ENCODE peak calls at places on chromosomes 13 and 19, in six cellular contexts. P, T, H, B, C and N are unnamed samples.

GRCh38 chr13:39684531-39685137 is 29.2 kb downstream of the COG6 start:
- DNase-seq in P (no peak), T (no peak), H (peak; percentile 65), B (no peak), C (peak; percentile 28), N (no peak)

GRCh38 chr13:97043302-97043701 is 49.0 kb upstream of the OXGR1 start:
- DNase-seq in P (no peak), T (no peak), H (no peak), B (no peak), C (no peak), N (no peak)

GRCh38 chr19:609001-609340 is 19.3 kb downstream of the HCN2 start:
- DNase-seq in P (peak; percentile 57), T (peak; percentile 64), H (no peak), B (peak; percentile 51), C (peak; percentile 55), N (no peak)

GRCh38 chr19:42693760-42694350 is 46.4 kb downstream of the PSG3 start:
- DNase-seq in P (no peak), T (no peak), H (peak; percentile 46), B (peak; percentile 20), C (peak; percentile 85), N (no peak)

GRCh38 chr19:39539165-39539518 is 819 bp downstream of the EID2 start:
- DNase-seq in P (no peak), T (no peak), H (peak; percentile 54), B (no peak), C (no peak), N (no peak)

GRCh38 chr19:50427997-50428425 is 4.7 kb upstream of the MYBPC2 start:
- DNase-seq in P (peak; percentile 81), T (peak; percentile 96), H (peak; percentile 69), B (peak; percentile 86), C (no peak), N (peak; percentile 88)

GRCh38 chr19:30649934-30650614 is 277.9 kb downstream of the ZNF536 start:
- DNase-seq in P (no peak), T (no peak), H (peak; percentile 51), B (no peak), C (peak; percentile 72), N (no peak)

GRCh38 chr19:36043952-36044351 is 10.1 kb downstream of the THAP8 start:
- DNase-seq in P (no peak), T (no peak), H (no peak), B (no peak), C (no peak), N (no peak)

GRCh38 chr13:20057214-20057613 is 98.7 kb downstream of the ZMYM2 start:
- DNase-seq in P (no peak), T (no peak), H (no peak), B (no peak), C (no peak), N (no peak)

GRCh38 chr19:54418030-54418929 is 3.0 kb downstream of the TTYH1 start:
- DNase-seq in P (no peak), T (no peak), H (peak; percentile 19), B (no peak), C (peak; percentile 42), N (no peak)

GRCh38 chr19:17641181-17641580 is 47.0 kb downstream of the UNC13A start:
- DNase-seq in P (no peak), T (no peak), H (no peak), B (no peak), C (no peak), N (no peak)

GRCh38 chr19:48726573-48726972 is 7.0 kb upstream of the MAMSTR start:
- DNase-seq in P (no peak), T (no peak), H (no peak), B (no peak), C (peak; percentile 65), N (no peak)

GRCh38 chr19:31312004-31312403 is 37.2 kb downstream of the TSHZ3 start:
- DNase-seq in P (no peak), T (peak; percentile 37), H (peak; percentile 87), B (no peak), C (no peak), N (no peak)

GRCh38 chr13:30341815-30342570 is 34.6 kb upstream of the KATNAL1 start:
- DNase-seq in P (peak; percentile 76), T (peak; percentile 88), H (peak; percentile 94), B (peak; percentile 89), C (no peak), N (peak; percentile 91)

GRCh38 chr13:42707003-42707402 is 74.4 kb upstream of the FAM216B start:
- DNase-seq in P (no peak), T (no peak), H (peak; percentile 18), B (no peak), C (no peak), N (no peak)

GRCh38 chr13:45231722-45232121 is 30.9 kb upstream of the KCTD4 start:
- DNase-seq in P (no peak), T (no peak), H (peak; percentile 63), B (no peak), C (no peak), N (no peak)

GRCh38 chr13:113123226-113124150 is 889 bp downstream of the F10 start:
- DNase-seq in P (no peak), T (no peak), H (no peak), B (no peak), C (no peak), N (no peak)

GRCh38 chr13:107582171-107582570 is 633.2 kb downstream of the LIG4 start:
- DNase-seq in P (no peak), T (no peak), H (no peak), B (no peak), C (no peak), N (no peak)

GRCh38 chr19:16078759-16079707 is 2.7 kb downstream of the TPM4 start:
- DNase-seq in P (peak; percentile 77), T (peak; percentile 69), H (peak; percentile 98), B (peak; percentile 43), C (peak; percentile 85), N (peak; percentile 91)

GRCh38 chr19:7860166-7860901 is 13.9 kb downstream of the PRR36 start:
- DNase-seq in P (no peak), T (no peak), H (no peak), B (no peak), C (no peak), N (no peak)

GRCh38 chr19:14507704-14508246 is 10.4 kb downstream of the DNAJB1 start:
- DNase-seq in P (no peak), T (peak; percentile 64), H (peak; percentile 67), B (no peak), C (peak; percentile 89), N (no peak)

GRCh38 chr19:3984908-3985642 is at the start of gene EEF2:
- DNase-seq in P (peak; percentile 92), T (peak; percentile 80), H (peak; percentile 87), B (peak; percentile 91), C (peak; percentile 85), N (peak; percentile 85)

GRCh38 chr19:57435062-57435978 is at the start of gene ZNF749:
- DNase-seq in P (peak; percentile 98), T (peak; percentile 99), H (peak; percentile 97), B (peak; percentile 96), C (peak; percentile 99), N (peak; percentile 97)

DNA sequence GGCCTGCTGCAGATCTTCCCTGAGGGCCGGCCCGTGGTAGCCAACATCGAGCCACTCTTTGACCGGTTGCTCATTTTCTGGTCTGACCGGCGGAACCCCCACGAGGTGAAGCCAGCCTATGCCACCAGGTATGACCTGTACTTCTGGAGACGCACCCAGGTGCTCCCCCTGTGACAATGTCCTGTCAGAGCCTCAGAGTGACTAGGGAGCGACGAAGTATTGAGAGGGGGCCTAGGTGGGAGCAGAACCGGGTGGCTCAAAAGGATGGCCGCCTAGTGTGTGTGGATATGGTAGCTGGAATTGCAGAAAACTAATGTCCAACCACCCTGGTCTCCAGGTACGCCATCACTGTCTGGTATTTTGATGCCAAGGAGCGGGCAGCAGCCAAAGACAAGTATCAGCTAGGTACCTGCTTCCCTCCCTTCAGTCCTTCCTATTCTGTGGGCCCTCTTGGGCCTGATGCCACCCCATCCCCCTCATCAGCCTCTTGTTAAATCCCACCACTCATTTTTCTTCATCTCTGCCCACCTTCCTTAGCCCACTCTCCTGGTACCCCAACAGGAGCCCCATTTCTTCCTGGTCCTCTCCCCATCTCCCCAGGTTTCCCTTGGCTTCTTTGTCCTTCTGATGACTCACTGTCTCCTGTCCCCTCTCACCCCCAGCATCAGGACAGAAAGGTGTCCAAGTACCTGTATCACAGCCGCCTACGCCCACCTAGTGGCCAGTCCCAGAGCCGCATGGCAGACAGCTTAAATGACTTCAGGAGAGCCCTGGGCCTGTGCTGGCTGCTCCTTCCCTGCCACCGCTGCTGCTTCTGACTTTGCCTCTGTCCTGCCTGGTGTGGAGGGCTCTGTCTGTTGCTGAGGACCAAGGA is 8.4 kb downstream of the EGLN2 start:
- DNase-seq in P (no peak), T (no peak), H (no peak), B (no peak), C (peak; percentile 78), N (no peak)
- H3K4me1 ChIP-seq in P (peaks cover 77% of the 10 kb centered on the region), T (peaks cover 88% of the 10 kb centered on the region), H (peaks cover 22% of the 10 kb centered on the region), B (peaks cover 39% of the 10 kb centered on the region), C (peaks cover 36% of the 10 kb centered on the region), N (peaks cover 51% of the 10 kb centered on the region)

GRCh38 chr19:12821761-12822160 is 12.6 kb downstream of the RTBDN start:
- DNase-seq in P (no peak), T (no peak), H (no peak), B (no peak), C (no peak), N (no peak)

GRCh38 chr19:12828494-12828893 is 5.9 kb downstream of the RTBDN start:
- DNase-seq in P (peak; percentile 67), T (no peak), H (no peak), B (peak; percentile 58), C (no peak), N (no peak)

GRCh38 chr19:12825259-12826131 is 8.9 kb downstream of the RTBDN start:
- DNase-seq in P (no peak), T (no peak), H (no peak), B (no peak), C (peak; percentile 57), N (no peak)
- TF ChIP-seq CTCF in P (peak; percentile 19), T (no peak), H (peak; percentile 32), B (peak; percentile 19), C (peak; percentile 38), N (no peak)

GRCh38 chr19:28614634-28615545 is 598.1 kb downstream of the UQCRFS1 start:
- DNase-seq in P (no peak), T (no peak), H (no peak), B (no peak), C (no peak), N (no peak)
- TF ChIP-seq POLR2A in P (no peak), T (no peak), H (no peak), B (no peak), C (no peak), N (no peak)

GRCh38 chr13:35765387-35765786 is 288.9 kb upstream of the MAB21L1 start:
- DNase-seq in P (no peak), T (peak; percentile 22), H (no peak), B (no peak), C (no peak), N (no peak)

GRCh38 chr13:35764359-35765015 is 288.0 kb upstream of the MAB21L1 start:
- DNase-seq in P (no peak), T (no peak), H (no peak), B (no peak), C (no peak), N (no peak)

GRCh38 chr13:35767256-35767981 is 290.9 kb upstream of the MAB21L1 start:
- DNase-seq in P (no peak), T (no peak), H (no peak), B (no peak), C (no peak), N (no peak)

GRCh38 chr13:35766663-35767062 is 290.2 kb upstream of the MAB21L1 start:
- DNase-seq in P (no peak), T (no peak), H (no peak), B (no peak), C (no peak), N (no peak)

DNA sequence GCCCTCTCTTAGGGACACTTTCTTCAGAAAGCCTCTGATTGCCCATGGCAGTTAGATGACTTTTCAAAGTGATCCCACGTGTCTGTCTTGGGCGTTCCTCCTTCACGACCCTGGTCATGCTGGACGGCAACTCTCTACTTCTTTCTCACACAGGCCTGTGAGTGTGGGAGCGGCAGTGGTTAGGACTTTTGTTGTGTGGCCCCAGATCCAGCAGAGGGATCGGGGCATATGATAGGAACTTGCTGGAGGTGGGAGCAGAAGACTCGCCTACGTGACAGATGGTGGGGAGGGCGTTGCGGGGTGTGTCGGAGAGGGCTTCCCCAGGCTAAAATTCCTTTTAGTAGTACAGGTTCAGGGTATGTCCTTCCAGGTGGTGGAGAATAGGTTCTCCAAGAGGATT is 289.5 kb upstream of the MAB21L1 start:
- DNase-seq in P (no peak), T (no peak), H (no peak), B (no peak), C (no peak), N (no peak)
- H3K4me1 ChIP-seq in P (no peaks in the 10 kb centered on the region), T (no peaks in the 10 kb centered on the region), H (peaks cover 5% of the 10 kb centered on the region), B (no peaks in the 10 kb centered on the region), C (no peaks in the 10 kb centered on the region), N (no peaks in the 10 kb centered on the region)